ENCODE peak calls at places on chromosomes 2 and 18, in seven cellular contexts. W is psoas muscle, D is AG04450, U is endothelial cell of umbilical vein, H is PC-3, N is MM.1S, O is tibial artery. V is an unnamed sample.

GRCh38 chr2:23900927-23901322 is 26.0 kb downstream of the ATAD2B start:
- DNase-seq in W (no peak), D (peak), U (peak), H (peak), N (no peak), O (peak), V (no peak)

GRCh38 chr2:213688129-213688528 is 403.9 kb downstream of the SPAG16 start:
- DNase-seq in W (no peak), D (no peak), U (no peak), H (no peak), N (no peak), O (no peak), V (no peak)

GRCh38 chr18:51168031-51168742 is 29.3 kb downstream of the MEX3C start:
- DNase-seq in W (no peak), D (no peak), U (no peak), H (no peak), N (no peak), O (no peak), V (no peak)

GRCh38 chr2:216495656-216496055 is 3.0 kb upstream of the RPL37A start:
- DNase-seq in W (no peak), D (no peak), U (peak), H (no peak), N (no peak), O (no peak), V (no peak)

GRCh38 chr2:72112421-72112820 is 35.2 kb downstream of the CYP26B1 start:
- DNase-seq in W (no peak), D (no peak), U (peak), H (peak), N (no peak), O (no peak), V (no peak)

GRCh38 chr2:18630101-18630500 is 40.7 kb upstream of the NT5C1B start:
- DNase-seq in W (no peak), D (no peak), U (no peak), H (peak), N (no peak), O (no peak), V (no peak)

GRCh38 chr2:127176371-127177311 is 43.5 kb downstream of the CYP27C1 start:
- DNase-seq in W (peak), D (no peak), U (no peak), H (no peak), N (no peak), O (peak), V (no peak)

GRCh38 chr2:121562269-121563176 is 31.8 kb downstream of the RNU4ATAC start:
- DNase-seq in W (no peak), D (no peak), U (no peak), H (no peak), N (no peak), O (no peak), V (no peak)

GRCh38 chr2:67660871-67661270 is 263.7 kb downstream of the ETAA1 start:
- DNase-seq in W (no peak), D (no peak), U (no peak), H (no peak), N (no peak), O (no peak), V (no peak)

GRCh38 chr2:151634726-151635467 is 99.4 kb downstream of the NEB start:
- DNase-seq in W (no peak), D (no peak), U (no peak), H (no peak), N (no peak), O (no peak), V (no peak)

GRCh38 chr2:146077156-146077555 is 1557.2 kb upstream of the ZEB2 start:
- DNase-seq in W (no peak), D (no peak), U (no peak), H (peak), N (no peak), O (no peak), V (no peak)

GRCh38 chr2:56580242-56580641 is 396.5 kb downstream of the CCDC85A start:
- DNase-seq in W (no peak), D (no peak), U (no peak), H (peak), N (no peak), O (no peak), V (no peak)

GRCh38 chr2:131493199-131494018 is 1.2 kb upstream of the MZT2A start:
- DNase-seq in W (no peak), D (no peak), U (peak), H (peak), N (peak), O (no peak), V (no peak)

GRCh38 chr2:45898819-45899218 is 247.3 kb downstream of the PRKCE start:
- DNase-seq in W (no peak), D (no peak), U (peak), H (no peak), N (no peak), O (no peak), V (no peak)

GRCh38 chr2:121778736-121779487 is 23.5 kb downstream of the TSN start:
- DNase-seq in W (no peak), D (no peak), U (no peak), H (no peak), N (no peak), O (no peak), V (no peak)

GRCh38 chr2:100529900-100530299 is 32.9 kb upstream of the PDCL3 start:
- DNase-seq in W (no peak), D (no peak), U (no peak), H (peak), N (no peak), O (no peak), V (no peak)

GRCh38 chr2:232980683-232981082 is 32.4 kb downstream of the NGEF start:
- DNase-seq in W (no peak), D (no peak), U (no peak), H (peak), N (no peak), O (no peak), V (no peak)

GRCh38 chr2:53755022-53755630 is 12.5 kb upstream of the CHAC2 start:
- DNase-seq in W (peak), D (no peak), U (no peak), H (peak), N (no peak), O (peak), V (no peak)

GRCh38 chr2:232981767-232982360 is 31.2 kb downstream of the NGEF start:
- DNase-seq in W (no peak), D (no peak), U (no peak), H (peak), N (no peak), O (no peak), V (no peak)

GRCh38 chr2:27316655-27317412 is 6.1 kb downstream of the MPV17 start:
- DNase-seq in W (peak), D (no peak), U (no peak), H (no peak), N (no peak), O (no peak), V (no peak)

GRCh38 chr18:49464718-49465598 is 4.5 kb upstream of the DYM start:
- DNase-seq in W (no peak), D (no peak), U (peak), H (no peak), N (no peak), O (no peak), V (no peak)

GRCh38 chr2:200905618-200906296 is 16.6 kb downstream of the NIF3L1 start:
- DNase-seq in W (peak), D (peak), U (peak), H (peak), N (peak), O (peak), V (no peak)

GRCh38 chr2:219111375-219112069 is 49.1 kb downstream of the NHEJ1 start:
- DNase-seq in W (no peak), D (no peak), U (no peak), H (no peak), N (no peak), O (no peak), V (no peak)

GRCh38 chr2:169799555-169799954 is 884 bp downstream of the SSB start:
- DNase-seq in W (no peak), D (no peak), U (peak), H (peak), N (no peak), O (no peak), V (no peak)

GRCh38 chr2:145199052-145199451 is 679.1 kb upstream of the ZEB2 start:
- DNase-seq in W (no peak), D (no peak), U (no peak), H (no peak), N (no peak), O (no peak), V (no peak)

GRCh38 chr2:102514061-102514785 is 41.2 kb downstream of the SLC9A4 start:
- DNase-seq in W (no peak), D (peak), U (peak), H (peak), N (no peak), O (no peak), V (no peak)

GRCh38 chr2:64455031-64455332 is 1.0 kb downstream of the LGALSL start:
- DNase-seq in W (no peak), D (no peak), U (no peak), H (no peak), N (no peak), O (no peak), V (no peak)
- H3K4me3 ChIP-seq in W (peak), D (peak), U (peak), H (peak), N (peak), O (peak), V (peak)

GRCh38 chr2:166181813-166182154 is 54.0 kb upstream of the SCN1A start:
- DNase-seq in W (no peak), D (no peak), U (no peak), H (no peak), N (no peak), O (no peak), V (no peak)
- TF ChIP-seq CTCF in W (peak), D (no peak), U (no peak), H (peak), N (no peak), O (no peak), V (no peak)

GRCh38 chr2:207255565-207255964 is 89.8 kb upstream of the KLF7 start:
- DNase-seq in W (no peak), D (no peak), U (no peak), H (no peak), N (no peak), O (no peak), V (no peak)
- H3K4me3 ChIP-seq in W (no peak), D (no peak), U (no peak), H (no peak), N (no peak), O (no peak), V (no peak)

GRCh38 chr2:177799531-177799930 is 273.0 kb downstream of the PDE11A start:
- DNase-seq in W (no peak), D (no peak), U (peak), H (peak), N (peak), O (no peak), V (no peak)
- TF ChIP-seq CTCF in W (peak), D (peak), U (no peak), H (peak), N (peak), O (no peak), V (peak)

GRCh38 chr2:74551530-74551929 is 2.2 kb downstream of the LOXL3 start:
- DNase-seq in W (no peak), D (no peak), U (no peak), H (no peak), N (no peak), O (no peak), V (no peak)
- H3K4me3 ChIP-seq in W (no peak), D (no peak), U (no peak), H (no peak), N (no peak), O (no peak), V (peak)

DNA sequence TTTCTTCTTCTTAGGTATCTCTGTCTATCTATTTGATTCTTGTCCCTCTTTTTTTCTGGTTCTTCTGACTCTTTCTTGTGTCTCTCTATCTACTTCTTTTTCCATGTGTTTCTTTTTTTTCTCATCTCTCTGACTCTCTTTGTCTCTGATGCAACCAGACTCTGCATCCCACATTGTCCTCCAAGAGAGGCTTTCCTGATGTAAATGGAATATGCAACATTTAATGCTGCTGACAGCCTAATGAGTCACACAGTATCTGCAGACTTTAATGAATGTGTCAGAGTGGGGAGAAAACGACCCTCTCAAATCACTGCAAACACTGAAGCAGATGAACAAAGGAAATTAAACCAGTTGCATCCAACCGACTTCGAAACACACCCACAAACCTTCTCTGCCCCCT is 351.6 kb downstream of the TXNL1 start:
- DNase-seq in W (no peak), D (peak), U (peak), H (peak), N (no peak), O (no peak), V (no peak)
- TF ChIP-seq CTCF in W (no peak), D (no peak), U (no peak), H (no peak), N (no peak), O (no peak), V (no peak)

DNA sequence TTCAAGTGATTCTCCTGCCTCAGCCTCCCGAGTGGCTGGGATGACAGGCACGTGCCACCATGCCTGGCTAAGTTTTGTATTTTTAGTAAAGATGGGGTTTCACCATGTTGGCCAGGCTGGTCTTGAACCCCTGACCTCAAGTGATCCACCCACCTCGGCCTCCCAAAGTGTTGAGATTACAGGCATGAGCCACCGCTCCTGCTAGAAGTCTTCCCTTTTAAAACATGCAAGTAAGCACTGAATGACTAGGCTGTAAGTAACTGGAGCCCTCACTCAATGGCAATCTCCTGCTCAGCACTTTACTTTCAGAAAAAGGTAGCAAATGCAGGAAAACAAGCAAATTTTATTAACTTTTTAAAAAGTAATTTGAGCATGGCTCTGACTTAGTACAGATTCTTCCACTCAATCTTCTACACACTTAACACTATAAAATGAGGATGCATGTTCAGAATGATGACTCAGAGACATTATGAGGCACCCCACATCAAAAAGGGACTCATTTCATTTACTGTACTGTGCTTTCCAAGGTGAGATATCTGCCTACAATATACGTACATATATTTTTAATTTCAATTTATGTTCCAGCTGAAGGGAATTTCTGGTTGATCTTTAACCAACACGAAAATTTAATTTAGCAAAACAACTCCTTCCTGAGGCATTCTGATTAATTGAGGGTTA is 6.6 kb upstream of the NCK2 start:
- DNase-seq in W (no peak), D (no peak), U (no peak), H (peak), N (no peak), O (no peak), V (no peak)
- H3K4me3 ChIP-seq in W (no peak), D (no peak), U (no peak), H (no peak), N (no peak), O (no peak), V (no peak)